ENCODE peak calls at places on chromosome 20, in ten cellular contexts. One of them, this sample, is unnamed.
A peak's percentile ranks its signal among the peaks of the same experiment; 100 is the strongest.

GRCh38 chr20:4375881-4376280 is 345.8 kb upstream of the PRND start:
- DNase-seq in PC-9: no peak
- DNase-seq in AG04450: peak; percentile 68
- DNase-seq in pancreas: no peak
- DNase-seq in neural progenitor cell: no peak
- DNase-seq in mucosa of descending colon: no peak
- DNase-seq in dorsolateral prefrontal cortex: no peak
- DNase-seq in psoas muscle: no peak
- DNase-seq in brain microvascular endothelial cell: peak; percentile 70
- DNase-seq in GM12865: no peak
- DNase-seq in this sample: peak; percentile 30

GRCh38 chr20:8778387-8778786 is 290.5 kb upstream of the PLCB4 start:
- DNase-seq in PC-9: no peak
- DNase-seq in AG04450: no peak
- DNase-seq in pancreas: no peak
- DNase-seq in neural progenitor cell: no peak
- DNase-seq in mucosa of descending colon: peak; percentile 16
- DNase-seq in dorsolateral prefrontal cortex: no peak
- DNase-seq in psoas muscle: no peak
- DNase-seq in brain microvascular endothelial cell: no peak
- DNase-seq in GM12865: no peak
- DNase-seq in this sample: no peak

GRCh38 chr20:50561379-50562078 is 51.3 kb downstream of the PTPN1 start:
- DNase-seq in PC-9: peak; percentile 93
- DNase-seq in AG04450: peak; percentile 90
- DNase-seq in pancreas: no peak
- DNase-seq in neural progenitor cell: no peak
- DNase-seq in mucosa of descending colon: no peak
- DNase-seq in dorsolateral prefrontal cortex: no peak
- DNase-seq in psoas muscle: no peak
- DNase-seq in brain microvascular endothelial cell: peak; percentile 92
- DNase-seq in GM12865: peak; percentile 61
- DNase-seq in this sample: peak; percentile 93

GRCh38 chr20:51935003-51935358 is 132.7 kb upstream of the SALL4 start:
- DNase-seq in PC-9: no peak
- DNase-seq in AG04450: no peak
- DNase-seq in pancreas: no peak
- DNase-seq in neural progenitor cell: no peak
- DNase-seq in mucosa of descending colon: no peak
- DNase-seq in dorsolateral prefrontal cortex: no peak
- DNase-seq in psoas muscle: no peak
- DNase-seq in brain microvascular endothelial cell: no peak
- DNase-seq in GM12865: no peak
- DNase-seq in this sample: no peak

GRCh38 chr20:61728786-61729365 is 336.8 kb downstream of the TAF4 start:
- DNase-seq in PC-9: no peak
- DNase-seq in AG04450: no peak
- DNase-seq in pancreas: no peak
- DNase-seq in neural progenitor cell: no peak
- DNase-seq in mucosa of descending colon: no peak
- DNase-seq in dorsolateral prefrontal cortex: no peak
- DNase-seq in psoas muscle: no peak
- DNase-seq in brain microvascular endothelial cell: no peak
- DNase-seq in GM12865: no peak
- DNase-seq in this sample: no peak

GRCh38 chr20:2446845-2447244 is 23.7 kb downstream of the SNRPB start:
- DNase-seq in PC-9: no peak
- DNase-seq in AG04450: no peak
- DNase-seq in pancreas: no peak
- DNase-seq in neural progenitor cell: peak; percentile 34
- DNase-seq in mucosa of descending colon: no peak
- DNase-seq in dorsolateral prefrontal cortex: no peak
- DNase-seq in psoas muscle: no peak
- DNase-seq in brain microvascular endothelial cell: no peak
- DNase-seq in GM12865: no peak
- DNase-seq in this sample: no peak

GRCh38 chr20:3330046-3330741 is 77.3 kb downstream of the DNAAF9 start:
- DNase-seq in PC-9: no peak
- DNase-seq in AG04450: no peak
- DNase-seq in pancreas: no peak
- DNase-seq in neural progenitor cell: no peak
- DNase-seq in mucosa of descending colon: no peak
- DNase-seq in dorsolateral prefrontal cortex: peak; percentile 41
- DNase-seq in psoas muscle: no peak
- DNase-seq in brain microvascular endothelial cell: no peak
- DNase-seq in GM12865: no peak
- DNase-seq in this sample: peak; percentile 21

GRCh38 chr20:51036827-51037229 is 13.9 kb upstream of the KCNG1 start:
- DNase-seq in PC-9: no peak
- DNase-seq in AG04450: no peak
- DNase-seq in pancreas: no peak
- DNase-seq in neural progenitor cell: no peak
- DNase-seq in mucosa of descending colon: no peak
- DNase-seq in dorsolateral prefrontal cortex: no peak
- DNase-seq in psoas muscle: no peak
- DNase-seq in brain microvascular endothelial cell: no peak
- DNase-seq in GM12865: no peak
- DNase-seq in this sample: no peak

GRCh38 chr20:59456342-59457132 is 147.8 kb upstream of the PHACTR3 start:
- DNase-seq in PC-9: peak; percentile 18
- DNase-seq in AG04450: no peak
- DNase-seq in pancreas: no peak
- DNase-seq in neural progenitor cell: no peak
- DNase-seq in mucosa of descending colon: no peak
- DNase-seq in dorsolateral prefrontal cortex: no peak
- DNase-seq in psoas muscle: no peak
- DNase-seq in brain microvascular endothelial cell: no peak
- DNase-seq in GM12865: no peak
- DNase-seq in this sample: no peak

GRCh38 chr20:7585126-7585679 is 355.1 kb downstream of the HAO1 start:
- DNase-seq in PC-9: no peak
- DNase-seq in AG04450: no peak
- DNase-seq in pancreas: no peak
- DNase-seq in neural progenitor cell: no peak
- DNase-seq in mucosa of descending colon: peak; percentile 34
- DNase-seq in dorsolateral prefrontal cortex: no peak
- DNase-seq in psoas muscle: no peak
- DNase-seq in brain microvascular endothelial cell: no peak
- DNase-seq in GM12865: no peak
- DNase-seq in this sample: no peak

GRCh38 chr20:49091762-49092161 is 45.6 kb downstream of the CSE1L start:
- DNase-seq in PC-9: no peak
- DNase-seq in AG04450: no peak
- DNase-seq in pancreas: no peak
- DNase-seq in neural progenitor cell: no peak
- DNase-seq in mucosa of descending colon: no peak
- DNase-seq in dorsolateral prefrontal cortex: no peak
- DNase-seq in psoas muscle: no peak
- DNase-seq in brain microvascular endothelial cell: no peak
- DNase-seq in GM12865: no peak
- DNase-seq in this sample: no peak

GRCh38 chr20:34426026-34426425 is 63.0 kb downstream of the ITCH start:
- DNase-seq in PC-9: no peak
- DNase-seq in AG04450: no peak
- DNase-seq in pancreas: no peak
- DNase-seq in neural progenitor cell: no peak
- DNase-seq in mucosa of descending colon: no peak
- DNase-seq in dorsolateral prefrontal cortex: no peak
- DNase-seq in psoas muscle: no peak
- DNase-seq in brain microvascular endothelial cell: no peak
- DNase-seq in GM12865: no peak
- DNase-seq in this sample: no peak

GRCh38 chr20:62066339-62066982 is 780 bp upstream of the TAF4 start:
- DNase-seq in PC-9: peak; percentile 45
- DNase-seq in AG04450: no peak
- DNase-seq in pancreas: peak; percentile 69
- DNase-seq in neural progenitor cell: peak; percentile 88
- DNase-seq in mucosa of descending colon: peak; percentile 65
- DNase-seq in dorsolateral prefrontal cortex: peak; percentile 44
- DNase-seq in psoas muscle: peak; percentile 43
- DNase-seq in brain microvascular endothelial cell: no peak
- DNase-seq in GM12865: peak; percentile 64
- DNase-seq in this sample: no peak

GRCh38 chr20:49270177-49270576 is 7.7 kb downstream of the ZNFX1 start:
- DNase-seq in PC-9: no peak
- DNase-seq in AG04450: no peak
- DNase-seq in pancreas: no peak
- DNase-seq in neural progenitor cell: no peak
- DNase-seq in mucosa of descending colon: no peak
- DNase-seq in dorsolateral prefrontal cortex: no peak
- DNase-seq in psoas muscle: no peak
- DNase-seq in brain microvascular endothelial cell: no peak
- DNase-seq in GM12865: no peak
- DNase-seq in this sample: no peak

DNA sequence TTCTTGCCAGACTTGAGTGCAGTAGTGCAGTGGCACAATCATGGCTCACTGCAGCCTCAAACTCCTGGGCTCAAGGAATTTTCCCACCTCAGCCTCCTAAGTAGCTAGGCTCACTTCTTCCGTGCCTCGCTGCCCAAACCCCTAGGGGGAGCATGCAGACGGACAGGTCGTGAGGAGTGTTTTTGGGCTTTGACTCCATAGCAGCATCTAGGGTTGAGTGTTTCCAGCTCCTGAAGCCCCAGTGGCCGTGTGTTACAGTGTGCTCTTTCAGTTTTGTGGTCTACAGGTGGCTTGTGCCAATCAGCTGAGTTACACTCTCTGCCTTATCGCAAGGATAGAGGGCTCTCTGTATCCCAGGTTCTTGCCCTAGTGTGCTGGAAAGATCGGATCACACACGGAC is 33.4 kb downstream of the NCOA3 start:
- DNase-seq in PC-9: no peak
- DNase-seq in AG04450: no peak
- DNase-seq in pancreas: no peak
- DNase-seq in neural progenitor cell: peak; percentile 50
- DNase-seq in mucosa of descending colon: no peak
- DNase-seq in dorsolateral prefrontal cortex: no peak
- DNase-seq in psoas muscle: no peak
- DNase-seq in brain microvascular endothelial cell: no peak
- DNase-seq in GM12865: peak; percentile 51
- DNase-seq in this sample: no peak
- TF ChIP-seq CTCF in PC-9: no peak
- TF ChIP-seq CTCF in AG04450: peak; percentile 22
- TF ChIP-seq CTCF in pancreas: no peak
- TF ChIP-seq CTCF in neural progenitor cell: peak; percentile 51
- TF ChIP-seq CTCF in mucosa of descending colon: no peak
- TF ChIP-seq CTCF in dorsolateral prefrontal cortex: no peak
- TF ChIP-seq CTCF in psoas muscle: no peak
- TF ChIP-seq CTCF in brain microvascular endothelial cell: peak; percentile 46
- TF ChIP-seq CTCF in GM12865: peak; percentile 39
- TF ChIP-seq CTCF in this sample: peak; percentile 31

DNA sequence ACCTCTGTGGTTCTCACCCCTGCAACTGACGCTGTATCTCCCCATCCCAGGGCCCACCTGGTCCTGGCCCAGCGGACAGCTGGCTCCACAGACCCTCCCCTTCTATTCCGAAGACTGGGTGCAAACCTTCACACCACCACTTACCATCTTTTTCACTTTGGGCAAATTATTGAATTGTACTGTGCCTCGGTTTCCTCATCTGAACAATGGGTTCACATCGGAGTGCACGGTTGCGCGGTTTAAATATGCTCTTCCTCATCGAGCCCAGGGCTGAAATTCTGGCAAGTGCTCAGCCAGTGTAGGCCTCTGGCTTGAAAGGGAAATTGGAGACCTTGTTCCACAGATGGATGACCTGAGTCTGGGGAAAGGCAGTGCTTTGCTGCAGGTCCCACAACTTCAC is 2.9 kb upstream of the ARFGAP1 start:
- DNase-seq in PC-9: no peak
- DNase-seq in AG04450: no peak
- DNase-seq in pancreas: no peak
- DNase-seq in neural progenitor cell: no peak
- DNase-seq in mucosa of descending colon: no peak
- DNase-seq in dorsolateral prefrontal cortex: no peak
- DNase-seq in psoas muscle: no peak
- DNase-seq in brain microvascular endothelial cell: no peak
- DNase-seq in GM12865: no peak
- DNase-seq in this sample: no peak
- H3K4me3 ChIP-seq in PC-9: no peak overlapping the region
- H3K4me3 ChIP-seq in AG04450: no peak overlapping the region
- H3K4me3 ChIP-seq in pancreas: no peak overlapping the region
- H3K4me3 ChIP-seq in neural progenitor cell: no peak overlapping the region
- H3K4me3 ChIP-seq in mucosa of descending colon: no peak overlapping the region
- H3K4me3 ChIP-seq in dorsolateral prefrontal cortex: no peak overlapping the region
- H3K4me3 ChIP-seq in psoas muscle: no peak overlapping the region
- H3K4me3 ChIP-seq in brain microvascular endothelial cell: no peak overlapping the region
- H3K4me3 ChIP-seq in GM12865: no peak overlapping the region
- H3K4me3 ChIP-seq in this sample: no peak overlapping the region

GRCh38 chr20:44247676-44248419 is 740 bp downstream of the GDAP1L1 start:
- DNase-seq in PC-9: no peak
- DNase-seq in AG04450: no peak
- DNase-seq in pancreas: peak; percentile 14
- DNase-seq in neural progenitor cell: peak; percentile 94
- DNase-seq in mucosa of descending colon: no peak
- DNase-seq in dorsolateral prefrontal cortex: peak; percentile 22
- DNase-seq in psoas muscle: no peak
- DNase-seq in brain microvascular endothelial cell: peak; percentile 7
- DNase-seq in GM12865: peak; percentile 24
- DNase-seq in this sample: peak; percentile 9
- TF ChIP-seq CTCF in PC-9: no peak
- TF ChIP-seq CTCF in AG04450: peak; percentile 54
- TF ChIP-seq CTCF in pancreas: no peak
- TF ChIP-seq CTCF in neural progenitor cell: peak; percentile 95
- TF ChIP-seq CTCF in mucosa of descending colon: no peak
- TF ChIP-seq CTCF in dorsolateral prefrontal cortex: peak; percentile 37
- TF ChIP-seq CTCF in psoas muscle: no peak
- TF ChIP-seq CTCF in brain microvascular endothelial cell: peak; percentile 79
- TF ChIP-seq CTCF in GM12865: peak; percentile 17
- TF ChIP-seq CTCF in this sample: peak; percentile 68

GRCh38 chr20:56761393-56761792 is 132.3 kb downstream of the TFAP2C start:
- DNase-seq in PC-9: no peak
- DNase-seq in AG04450: no peak
- DNase-seq in pancreas: no peak
- DNase-seq in neural progenitor cell: no peak
- DNase-seq in mucosa of descending colon: no peak
- DNase-seq in dorsolateral prefrontal cortex: no peak
- DNase-seq in psoas muscle: no peak
- DNase-seq in brain microvascular endothelial cell: no peak
- DNase-seq in GM12865: no peak
- DNase-seq in this sample: no peak

GRCh38 chr20:56764671-56765070 is 135.6 kb downstream of the TFAP2C start:
- DNase-seq in PC-9: no peak
- DNase-seq in AG04450: no peak
- DNase-seq in pancreas: no peak
- DNase-seq in neural progenitor cell: no peak
- DNase-seq in mucosa of descending colon: no peak
- DNase-seq in dorsolateral prefrontal cortex: no peak
- DNase-seq in psoas muscle: no peak
- DNase-seq in brain microvascular endothelial cell: no peak
- DNase-seq in GM12865: no peak
- DNase-seq in this sample: no peak

GRCh38 chr20:56760610-56761009 is 131.5 kb downstream of the TFAP2C start:
- DNase-seq in PC-9: no peak
- DNase-seq in AG04450: no peak
- DNase-seq in pancreas: no peak
- DNase-seq in neural progenitor cell: no peak
- DNase-seq in mucosa of descending colon: no peak
- DNase-seq in dorsolateral prefrontal cortex: no peak
- DNase-seq in psoas muscle: no peak
- DNase-seq in brain microvascular endothelial cell: no peak
- DNase-seq in GM12865: no peak
- DNase-seq in this sample: no peak

GRCh38 chr20:56762401-56762800 is 133.3 kb downstream of the TFAP2C start:
- DNase-seq in PC-9: no peak
- DNase-seq in AG04450: no peak
- DNase-seq in pancreas: no peak
- DNase-seq in neural progenitor cell: no peak
- DNase-seq in mucosa of descending colon: no peak
- DNase-seq in dorsolateral prefrontal cortex: no peak
- DNase-seq in psoas muscle: no peak
- DNase-seq in brain microvascular endothelial cell: no peak
- DNase-seq in GM12865: no peak
- DNase-seq in this sample: no peak

GRCh38 chr20:56762829-56763228 is 133.7 kb downstream of the TFAP2C start:
- DNase-seq in PC-9: no peak
- DNase-seq in AG04450: no peak
- DNase-seq in pancreas: no peak
- DNase-seq in neural progenitor cell: no peak
- DNase-seq in mucosa of descending colon: no peak
- DNase-seq in dorsolateral prefrontal cortex: no peak
- DNase-seq in psoas muscle: no peak
- DNase-seq in brain microvascular endothelial cell: no peak
- DNase-seq in GM12865: no peak
- DNase-seq in this sample: no peak
- H3K4me3 ChIP-seq in PC-9: no peak overlapping the region
- H3K4me3 ChIP-seq in AG04450: no peak overlapping the region
- H3K4me3 ChIP-seq in pancreas: no peak overlapping the region
- H3K4me3 ChIP-seq in neural progenitor cell: no peak overlapping the region
- H3K4me3 ChIP-seq in mucosa of descending colon: no peak overlapping the region
- H3K4me3 ChIP-seq in dorsolateral prefrontal cortex: no peak overlapping the region
- H3K4me3 ChIP-seq in psoas muscle: no peak overlapping the region
- H3K4me3 ChIP-seq in brain microvascular endothelial cell: no peak overlapping the region
- H3K4me3 ChIP-seq in GM12865: no peak overlapping the region
- H3K4me3 ChIP-seq in this sample: no peak overlapping the region